ENCODE peak calls at places on chromosomes 3 and 15, in six cellular contexts. I is left lung; Y is head of caudate nucleus; K is midbrain; O is WERI-Rb-1; X is activated T-cell treated with anti-CD3 and anti-CD28 coated beads, Interleukin-2, amount 50 U/mL, for 48 hours. G is an unnamed sample.
A peak's percentile ranks its signal among the peaks of the same experiment; 100 is the strongest.

GRCh38 chr3:99875925-99876781 is 58.5 kb downstream of the CMSS1 start:
- DNase-seq in K (peak; percentile 80), I (peak; percentile 85), X (peak; percentile 78), O (peak; percentile 82), Y (peak; percentile 59), G (peak; percentile 86)

GRCh38 chr3:14261229-14261628 is 82.6 kb downstream of the LSM3 start:
- DNase-seq in Y (peak; percentile 90), K (peak; percentile 82), O (peak; percentile 85), I (peak; percentile 82), X (peak; percentile 84), G (peak; percentile 71)

GRCh38 chr15:63818628-63819027 is 15.1 kb downstream of the HERC1 start:
- DNase-seq in X (no peak), O (no peak), Y (no peak), K (no peak), I (no peak), G (no peak)

GRCh38 chr3:177894021-177894690 is 642.1 kb upstream of the KCNMB2 start:
- DNase-seq in X (no peak), O (no peak), Y (no peak), K (no peak), I (no peak), G (no peak)

GRCh38 chr3:194472290-194472920 is 14.4 kb downstream of the ATP13A3 start:
- DNase-seq in K (peak; percentile 62), I (no peak), Y (no peak), X (no peak), O (no peak), G (peak; percentile 31)

GRCh38 chr15:41695750-41696436 is 35.7 kb downstream of the MGA start:
- DNase-seq in K (peak; percentile 41), O (peak; percentile 35), Y (no peak), X (peak; percentile 44), I (no peak), G (peak; percentile 36)

GRCh38 chr15:56871180-56871579 is 47.3 kb upstream of the TCF12 start:
- DNase-seq in Y (no peak), I (no peak), X (no peak), O (no peak), K (no peak), G (no peak)

GRCh38 chr15:99076555-99077308 is 28.1 kb upstream of the SYNM start:
- DNase-seq in X (peak; percentile 52), O (peak; percentile 65), Y (peak; percentile 43), I (peak; percentile 59), K (peak; percentile 74), G (peak; percentile 64)

GRCh38 chr3:18189651-18190050 is 235.5 kb downstream of the SATB1 start:
- DNase-seq in O (no peak), X (no peak), I (no peak), Y (no peak), K (no peak), G (no peak)

GRCh38 chr3:134373942-134374790 is at the start of gene AMOTL2:
- DNase-seq in K (peak; percentile 79), Y (peak; percentile 76), I (peak; percentile 88), X (peak; percentile 53), O (peak; percentile 91), G (peak; percentile 37)

GRCh38 chr3:118801899-118802298 is 232.7 kb downstream of the IGSF11 start:
- DNase-seq in X (no peak), O (no peak), K (no peak), Y (no peak), I (no peak), G (no peak)

GRCh38 chr3:153970735-153971347 is 150.3 kb upstream of the ARHGEF26 start:
- DNase-seq in X (no peak), I (no peak), Y (no peak), O (no peak), K (peak; percentile 9), G (no peak)

GRCh38 chr3:134852893-134853351 is 57.9 kb downstream of the EPHB1 start:
- DNase-seq in Y (no peak), K (no peak), X (no peak), O (no peak), I (no peak), G (no peak)

GRCh38 chr3:133927543-133928066 is 31.9 kb upstream of the RAB6B start:
- DNase-seq in K (peak; percentile 46), X (peak; percentile 81), Y (peak; percentile 36), O (peak; percentile 46), I (no peak), G (peak; percentile 77)

GRCh38 chr3:71132995-71133730 is 450.4 kb downstream of the FOXP1 start:
- DNase-seq in K (no peak), Y (no peak), X (no peak), O (no peak), I (no peak), G (no peak)

GRCh38 chr3:188671941-188672340 is 499.8 kb upstream of the TPRG1 start:
- DNase-seq in Y (no peak), O (no peak), X (no peak), I (no peak), K (no peak), G (no peak)

GRCh38 chr15:78418239-78418638 is 19.8 kb upstream of the IREB2 start:
- DNase-seq in X (no peak), O (no peak), I (no peak), Y (no peak), K (no peak), G (no peak)

GRCh38 chr15:69478259-69478687 is 25.7 kb downstream of the RPLP1 start:
- DNase-seq in O (peak; percentile 76), X (peak; percentile 72), Y (peak; percentile 48), K (peak; percentile 59), I (no peak), G (peak; percentile 85)

GRCh38 chr15:83282859-83283812 is 1.3 kb downstream of the BNC1 start:
- DNase-seq in K (no peak), Y (no peak), O (no peak), I (no peak), X (peak; percentile 27), G (no peak)

GRCh38 chr3:47016086-47016933 is 36.8 kb downstream of the NBEAL2 start:
- DNase-seq in I (no peak), O (no peak), X (no peak), K (no peak), Y (no peak), G (no peak)

GRCh38 chr15:79329186-79329611 is 18.3 kb downstream of the TMED3 start:
- DNase-seq in O (no peak), Y (no peak), K (no peak), I (no peak), X (no peak), G (peak; percentile 42)

GRCh38 chr3:55690161-55690560 is 203.1 kb upstream of the WNT5A start:
- DNase-seq in O (peak; percentile 30), K (no peak), X (no peak), I (no peak), Y (no peak), G (no peak)

GRCh38 chr3:144119611-144120010 is 148.0 kb downstream of the DIPK2A start:
- DNase-seq in Y (no peak), X (no peak), I (no peak), O (no peak), K (peak; percentile 19), G (no peak)

GRCh38 chr15:99324082-99324620 is 72.9 kb downstream of the LRRC28 start:
- DNase-seq in Y (no peak), K (no peak), O (no peak), X (no peak), I (no peak), G (no peak)

GRCh38 chr15:65518633-65519285 is 1.3 kb upstream of the DPP8 start:
- DNase-seq in K (no peak), Y (no peak), X (no peak), I (no peak), O (no peak), G (no peak)

GRCh38 chr15:63605816-63606215 is 8.6 kb downstream of the FBXL22 start:
- DNase-seq in I (no peak), K (no peak), X (peak; percentile 76), Y (no peak), O (no peak), G (no peak)

GRCh38 chr3:72255191-72255590 is 470.2 kb upstream of the PROK2 start:
- DNase-seq in X (no peak), I (no peak), K (no peak), O (no peak), Y (no peak), G (no peak)

GRCh38 chr3:71495708-71496472 is 87.6 kb downstream of the FOXP1 start:
- DNase-seq in O (no peak), X (peak; percentile 61), Y (no peak), K (no peak), I (no peak), G (no peak)

GRCh38 chr3:177141471-177141870 is 55.8 kb downstream of the TBL1XR1 start:
- DNase-seq in I (no peak), O (no peak), K (no peak), X (no peak), Y (no peak), G (no peak)

GRCh38 chr3:96915465-96915864 is 101.1 kb downstream of the EPHA6 start:
- DNase-seq in X (no peak), Y (no peak), O (no peak), I (no peak), K (no peak), G (no peak)

GRCh38 chr15:72902245-72902928 is 118.8 kb upstream of the ADPGK start:
- DNase-seq in Y (peak; percentile 49), O (peak; percentile 77), K (peak; percentile 55), X (no peak), I (peak; percentile 66), G (no peak)

GRCh38 chr15:98503970-98504369 is 144.4 kb upstream of the IGF1R start:
- DNase-seq in X (no peak), K (no peak), O (no peak), Y (no peak), I (no peak), G (no peak)